ENCODE peak calls at places on chromosomes 1 and 21, in seven cellular contexts. G is K562, R is HCT116, A is IMR-90, K is HepG2, S is GM12878, B is H1. C is an unnamed sample.

GRCh38 chr21:33490991-33491372 is 534 bp downstream of the DNAJC28 start:
- DNase-seq in R (peak), B (no peak), A (no peak), G (no peak), S (no peak), K (no peak), C (peak)

GRCh38 chr1:92957020-92957734 is 4.1 kb downstream of the DIPK1A start:
- DNase-seq in A (no peak), K (no peak), S (peak), R (no peak), B (no peak), G (peak), C (no peak)

GRCh38 chr1:162632743-162633326 is 571 bp downstream of the DDR2 start:
- DNase-seq in A (peak), R (no peak), B (no peak), G (no peak), K (no peak), S (no peak), C (peak)

GRCh38 chr21:18041012-18041411 is 203.6 kb upstream of the CHODL start:
- DNase-seq in K (peak), A (no peak), S (no peak), R (no peak), B (no peak), G (no peak), C (peak)

GRCh38 chr1:46333300-46334029 is 7.1 kb upstream of the NSUN4 start:
- DNase-seq in S (peak), K (peak), G (no peak), R (peak), A (peak), B (no peak), C (peak)

GRCh38 chr21:29187939-29188338 is 57.5 kb downstream of the MAP3K7CL start:
- DNase-seq in K (peak), R (peak), S (no peak), B (no peak), G (no peak), A (peak), C (peak)

GRCh38 chr1:28865997-28866650 is 48.2 kb upstream of the EPB41 start:
- DNase-seq in K (no peak), G (no peak), B (no peak), A (no peak), S (no peak), R (no peak), C (no peak)

GRCh38 chr1:97050501-97050900 is 328.9 kb downstream of the PTBP2 start:
- DNase-seq in G (no peak), K (no peak), S (no peak), A (peak), B (no peak), R (peak), C (peak)

GRCh38 chr1:111847519-111847918 is 91.8 kb downstream of the DDX20 start:
- DNase-seq in G (no peak), K (no peak), R (no peak), A (no peak), S (no peak), B (no peak), C (no peak)

GRCh38 chr1:8554956-8555534 is 237.1 kb downstream of the SLC45A1 start:
- DNase-seq in B (no peak), G (no peak), R (no peak), A (peak), K (no peak), S (no peak), C (peak)

GRCh38 chr1:215567491-215568286 is 585 bp downstream of the KCTD3 start:
- DNase-seq in B (peak), R (no peak), S (no peak), K (peak), A (peak), G (peak), C (peak)

GRCh38 chr1:178541829-178542553 is 29.1 kb downstream of the TEX35 start:
- DNase-seq in S (no peak), A (no peak), G (peak), K (peak), R (no peak), B (peak), C (peak)

GRCh38 chr1:151553659-151554058 is 13.6 kb downstream of the TUFT1 start:
- DNase-seq in R (no peak), G (no peak), S (no peak), B (no peak), A (peak), K (no peak), C (no peak)

GRCh38 chr1:61757945-61758344 is 15.7 kb downstream of the PATJ start:
- DNase-seq in G (no peak), R (no peak), B (no peak), K (no peak), A (peak), S (no peak), C (no peak)

GRCh38 chr1:64161347-64162080 is 41.9 kb upstream of the UBE2U start:
- DNase-seq in S (no peak), A (peak), K (no peak), B (no peak), G (no peak), R (no peak), C (no peak)

GRCh38 chr1:94693029-94693428 is 127.1 kb upstream of the SLC44A3 start:
- DNase-seq in S (no peak), K (no peak), B (peak), G (no peak), R (no peak), A (no peak), C (no peak)

GRCh38 chr1:38489844-38490270 is 369.7 kb downstream of the RRAGC start:
- DNase-seq in G (peak), R (peak), K (peak), B (peak), A (peak), S (no peak), C (peak)

GRCh38 chr1:207030522-207031009 is 2.0 kb downstream of the C1orf116 start:
- DNase-seq in G (no peak), A (no peak), S (no peak), K (no peak), R (no peak), B (no peak), C (no peak)

GRCh38 chr21:30126575-30126974 is 40.0 kb downstream of the CLDN17 start:
- DNase-seq in A (no peak), S (no peak), R (no peak), B (no peak), K (no peak), G (no peak), C (no peak)

GRCh38 chr1:179575497-179576314 is at the start of gene NPHS2:
- DNase-seq in K (no peak), S (no peak), A (no peak), G (no peak), R (no peak), B (peak), C (no peak)

GRCh38 chr1:58818991-58819390 is 35.1 kb upstream of the JUN start:
- DNase-seq in B (no peak), A (no peak), K (no peak), S (no peak), R (no peak), G (no peak), C (peak)

GRCh38 chr1:81512242-81512641 is 288.5 kb upstream of the ADGRL2 start:
- DNase-seq in A (no peak), R (no peak), G (no peak), K (no peak), S (no peak), B (no peak), C (peak)

GRCh38 chr1:109765483-109765815 is 1.7 kb upstream of the EPS8L3 start:
- DNase-seq in A (no peak), S (no peak), R (no peak), G (no peak), B (no peak), K (no peak), C (no peak)

GRCh38 chr1:235968837-235969236 is 96.1 kb downstream of the NID1 start:
- DNase-seq in B (no peak), S (no peak), R (no peak), A (no peak), G (no peak), K (no peak), C (no peak)

GRCh38 chr1:184770176-184770575 is 15.5 kb upstream of the EDEM3 start:
- DNase-seq in G (no peak), S (no peak), B (no peak), R (no peak), A (no peak), K (no peak), C (no peak)

GRCh38 chr1:100767176-100767876 is 47.8 kb downstream of the VCAM1 start:
- DNase-seq in S (no peak), R (no peak), B (no peak), K (no peak), A (peak), G (no peak), C (peak)

GRCh38 chr1:36085686-36086526 is 2.0 kb downstream of the TEKT2 start:
- DNase-seq in K (no peak), A (no peak), S (no peak), B (peak), R (no peak), G (no peak), C (no peak)

GRCh38 chr1:14149431-14149830 is 449.1 kb upstream of the KAZN start:
- DNase-seq in A (no peak), B (no peak), R (peak), K (no peak), S (no peak), G (peak), C (no peak)

GRCh38 chr1:8560611-8561544 is 243.0 kb downstream of the SLC45A1 start:
- DNase-seq in B (no peak), S (no peak), K (peak), R (peak), A (peak), G (peak), C (peak)

GRCh38 chr1:224381880-224382548 is 25.3 kb downstream of the CNIH4 start:
- DNase-seq in G (no peak), K (no peak), A (no peak), S (no peak), R (no peak), B (no peak), C (no peak)

GRCh38 chr21:41396452-41397107 is 29.5 kb upstream of the MX1 start:
- DNase-seq in R (no peak), G (no peak), A (no peak), B (no peak), S (no peak), K (no peak), C (no peak)

DNA sequence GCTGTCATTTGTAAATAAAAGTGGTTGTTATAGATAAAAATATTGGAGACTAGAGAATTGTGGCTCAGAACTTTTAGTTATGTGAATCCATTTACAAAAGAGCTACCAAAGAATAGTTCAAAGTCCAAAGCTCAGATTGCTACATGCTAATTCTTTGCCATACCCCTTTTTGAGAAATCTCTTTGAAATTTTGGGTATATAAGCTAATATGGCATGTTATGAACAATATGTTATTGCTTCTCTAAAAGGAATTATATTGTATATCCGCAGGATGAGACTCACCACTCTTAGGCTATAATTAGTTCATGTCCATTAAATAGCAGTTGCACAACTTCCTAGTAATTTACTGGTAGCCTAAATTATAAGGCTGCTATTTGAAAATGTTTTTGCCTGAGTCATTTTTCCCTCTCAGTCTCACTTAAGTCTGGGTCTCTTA is 178.0 kb downstream of the ZNF281 start:
- DNase-seq in A (peak), K (peak), S (no peak), B (no peak), R (no peak), G (no peak), C (peak)
- H3K4me2 ChIP-seq in A (no peak), K (no peak), S (no peak), B (no peak), R (no peak), G (no peak), C (peak)

GRCh38 chr1:242187816-242188215 is 188.9 kb upstream of the MAP1LC3C start:
- DNase-seq in A (no peak), K (no peak), G (no peak), S (no peak), B (no peak), R (no peak), C (no peak)
- H3K9ac ChIP-seq in A (no peak), K (no peak), G (no peak), S (no peak), B (no peak), R (no peak), C (no peak)

DNA sequence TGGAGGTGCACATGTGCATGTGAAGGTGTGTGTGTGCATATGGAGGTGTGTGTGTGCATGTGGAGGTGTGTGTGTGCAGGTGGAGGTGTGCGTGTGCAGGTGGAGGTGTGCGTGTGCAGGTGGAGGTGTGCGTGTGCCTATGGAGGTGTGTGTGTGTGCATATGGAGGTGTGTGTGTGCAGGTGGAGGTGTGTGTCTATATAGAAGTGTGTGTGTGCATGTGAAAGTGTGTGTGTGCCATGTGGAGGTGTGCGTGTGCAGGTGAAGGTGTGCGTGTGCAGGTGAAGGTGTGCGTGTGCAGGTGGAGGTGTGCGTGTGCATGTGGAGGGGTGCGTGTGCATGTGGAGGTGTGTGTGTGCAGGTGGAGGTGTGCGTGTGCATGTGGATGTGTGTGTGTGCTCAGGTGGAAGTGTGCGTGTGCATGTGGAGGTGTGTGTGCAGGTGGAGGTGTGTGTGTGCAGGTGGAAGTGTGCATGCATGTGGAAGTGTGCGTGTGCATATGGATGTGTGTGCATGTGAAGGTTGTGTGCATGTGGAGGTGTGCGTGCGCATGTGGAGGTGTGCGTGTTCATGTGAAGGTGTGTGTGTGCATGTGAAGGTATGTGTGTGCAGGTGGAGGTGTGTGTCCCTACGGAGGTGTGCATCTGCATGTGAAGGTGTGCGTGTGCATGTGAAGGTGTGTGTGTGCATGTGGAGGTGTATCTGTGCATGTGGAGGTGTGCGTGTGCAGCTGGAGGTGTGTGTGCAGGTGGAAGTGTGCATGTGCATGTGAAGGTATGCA is 13.5 kb downstream of the C1orf74 start:
- DNase-seq in B (no peak), R (no peak), A (no peak), K (no peak), S (no peak), G (no peak), C (no peak)
- TF ChIP-seq POLR2A in B (no peak), R (no peak), A (no peak), K (no peak), S (peak), G (no peak), C (no peak)

DNA sequence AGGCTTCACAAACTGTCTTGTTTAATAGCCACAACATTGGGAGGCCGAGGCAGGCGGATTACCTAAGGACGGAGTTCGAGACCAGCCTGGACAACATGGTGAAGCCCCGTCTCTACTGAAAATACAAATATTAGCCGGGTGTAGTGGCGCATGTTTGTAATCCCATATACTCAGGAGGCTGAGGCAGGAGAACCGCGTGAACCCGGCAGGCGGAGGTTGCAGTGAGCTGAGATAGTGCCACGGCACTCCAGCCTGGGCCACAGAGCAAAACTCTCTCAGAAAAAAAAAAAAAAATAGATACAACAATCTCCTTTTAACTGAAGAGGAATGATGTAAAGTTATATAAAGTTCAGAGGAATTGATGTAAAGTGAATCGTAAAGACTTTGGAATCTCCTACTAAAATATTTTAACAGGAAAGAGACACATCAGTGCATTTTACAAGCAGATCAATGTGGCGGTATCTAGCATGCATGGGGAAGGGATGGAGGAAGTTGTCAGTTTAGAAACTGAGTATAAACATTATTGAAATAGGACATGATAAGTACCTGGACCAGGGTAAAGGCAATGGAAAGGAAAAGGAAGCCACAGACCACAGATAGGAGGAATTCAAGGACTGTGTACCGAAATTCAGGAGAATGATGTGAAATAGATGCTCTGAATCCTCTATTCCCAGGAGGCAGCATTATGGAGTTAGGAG is 41.5 kb downstream of the PTPRC start:
- DNase-seq in B (no peak), A (no peak), R (no peak), S (no peak), G (no peak), K (no peak), C (no peak)
- H3K4me2 ChIP-seq in B (no peak), A (no peak), R (no peak), S (peak), G (no peak), K (no peak), C (no peak)